ENCODE peak calls at places on chromosomes 4 and X, in eight cellular contexts. B, X, A, J, N, R, C and W are unnamed samples.

GRCh38 chrX:29903365-29903764 is 312.0 kb upstream of the MAGEB2 start:
- DNase-seq in J (no peak), B (no peak), A (no peak), R (peak), N (no peak), X (no peak), C (no peak), W (no peak)

GRCh38 chr4:48620861-48621260 is 130.8 kb downstream of the ZAR1 start:
- DNase-seq in C (no peak), A (no peak), X (no peak), B (no peak), R (no peak), J (no peak), N (no peak), W (no peak)

GRCh38 chr4:123488916-123489315 is 92.3 kb downstream of the SPRY1 start:
- DNase-seq in R (peak), X (peak), J (no peak), B (no peak), C (no peak), A (no peak), N (no peak), W (no peak)

GRCh38 chrX:110317079-110317819 is 636 bp downstream of the AMMECR1 start:
- DNase-seq in J (peak), N (no peak), X (peak), R (no peak), C (no peak), A (no peak), B (no peak), W (no peak)

GRCh38 chr4:17762705-17763104 is 18.7 kb downstream of the FAM184B start:
- DNase-seq in A (no peak), X (no peak), C (no peak), B (no peak), N (peak), R (peak), J (no peak), W (no peak)

GRCh38 chr4:1983053-1983845 is 25.5 kb downstream of the NELFA start:
- DNase-seq in X (no peak), J (no peak), C (no peak), R (no peak), B (no peak), A (no peak), N (no peak), W (no peak)

GRCh38 chr4:3352918-3353594 is 60.2 kb downstream of the RGS12 start:
- DNase-seq in B (no peak), C (no peak), J (no peak), A (no peak), N (no peak), X (no peak), R (no peak), W (no peak)

GRCh38 chrX:50594788-50595187 is 124.2 kb upstream of the DGKK start:
- DNase-seq in B (no peak), C (no peak), R (peak), J (no peak), X (no peak), N (no peak), A (no peak), W (no peak)

GRCh38 chrX:12292996-12293765 is 154.9 kb downstream of the FRMPD4 start:
- DNase-seq in B (no peak), A (no peak), N (peak), R (peak), C (no peak), J (no peak), X (no peak), W (no peak)

GRCh38 chrX:143854006-143854405 is 29.9 kb upstream of the UBE2NL start:
- DNase-seq in A (no peak), N (no peak), R (peak), B (no peak), J (no peak), C (no peak), X (no peak), W (no peak)

GRCh38 chrX:47179221-47179927 is 14.3 kb upstream of the UBA1 start:
- DNase-seq in X (no peak), R (peak), A (peak), J (no peak), C (no peak), N (no peak), B (no peak), W (no peak)

GRCh38 chr4:126592088-126592487 is 1040.7 kb upstream of the INTU start:
- DNase-seq in X (no peak), R (peak), N (no peak), B (no peak), J (no peak), A (no peak), C (peak), W (no peak)
- TF ChIP-seq CTCF in X (no peak), R (peak), N (peak), B (no peak), J (peak), A (no peak), C (peak), W (no peak)

GRCh38 chrX:151510203-151510602 is 53.3 kb upstream of the PASD1 start:
- DNase-seq in A (no peak), R (no peak), B (no peak), X (no peak), J (no peak), N (no peak), C (no peak), W (no peak)

GRCh38 chrX:151505796-151506195 is 57.7 kb upstream of the PASD1 start:
- DNase-seq in B (no peak), J (no peak), X (peak), N (no peak), C (peak), A (no peak), R (no peak), W (no peak)
- TF ChIP-seq CTCF in B (no peak), J (peak), X (no peak), N (no peak), C (peak), A (no peak), R (no peak), W (no peak)

DNA sequence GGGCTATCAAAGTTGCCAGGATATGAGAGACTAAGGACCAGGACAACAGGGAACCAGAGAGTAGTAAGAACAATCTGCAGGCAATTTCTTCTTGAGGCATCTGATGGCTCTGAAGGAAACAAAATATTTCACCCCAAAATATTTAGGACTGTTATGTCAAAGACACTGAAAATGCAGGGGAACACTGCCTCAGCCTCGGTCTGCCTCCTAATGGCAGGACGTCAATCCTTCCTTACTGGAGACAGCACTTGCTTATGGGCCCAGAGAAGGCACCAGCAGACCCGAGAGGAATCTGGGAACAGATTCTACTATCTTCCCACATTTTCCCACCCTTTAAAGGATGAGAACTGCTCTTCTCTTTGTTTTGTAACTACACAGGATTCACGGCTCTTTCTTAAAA is 23.3 kb downstream of the RNF150 start:
- DNase-seq in B (no peak), A (no peak), X (no peak), C (no peak), J (no peak), N (no peak), R (no peak), W (no peak)
- TF ChIP-seq CTCF in B (no peak), A (no peak), X (no peak), C (no peak), J (no peak), N (no peak), R (no peak), W (no peak)

GRCh38 chr4:107736924-107737448 is 17.0 kb upstream of the PAPSS1 start:
- DNase-seq in A (no peak), X (peak), C (peak), J (no peak), R (peak), B (no peak), N (no peak), W (no peak)

GRCh38 chr4:107734120-107734519 is 14.1 kb upstream of the PAPSS1 start:
- DNase-seq in A (no peak), R (no peak), N (no peak), B (no peak), X (peak), J (no peak), C (peak), W (no peak)

GRCh38 chr4:107736037-107736436 is 16.0 kb upstream of the PAPSS1 start:
- DNase-seq in B (no peak), X (no peak), N (no peak), J (no peak), R (no peak), C (no peak), A (no peak), W (no peak)

GRCh38 chr4:107740381-107740780 is 20.3 kb upstream of the PAPSS1 start:
- DNase-seq in B (no peak), C (no peak), R (peak), X (no peak), J (no peak), A (no peak), N (no peak), W (no peak)

GRCh38 chr4:107737470-107737869 is 17.4 kb upstream of the PAPSS1 start:
- DNase-seq in A (no peak), J (no peak), X (no peak), R (no peak), C (no peak), B (no peak), N (no peak), W (no peak)
- TF ChIP-seq CTCF in A (no peak), J (no peak), X (no peak), R (no peak), C (no peak), B (no peak), N (no peak), W (no peak)

GRCh38 chrX:24024819-24025740 is 1.9 kb downstream of the KLHL15 start:
- DNase-seq in X (peak), R (peak), C (peak), J (peak), A (peak), B (peak), N (peak), W (peak)
- TF ChIP-seq CTCF in X (no peak), R (no peak), C (peak), J (peak), A (no peak), B (no peak), N (no peak), W (no peak)

DNA sequence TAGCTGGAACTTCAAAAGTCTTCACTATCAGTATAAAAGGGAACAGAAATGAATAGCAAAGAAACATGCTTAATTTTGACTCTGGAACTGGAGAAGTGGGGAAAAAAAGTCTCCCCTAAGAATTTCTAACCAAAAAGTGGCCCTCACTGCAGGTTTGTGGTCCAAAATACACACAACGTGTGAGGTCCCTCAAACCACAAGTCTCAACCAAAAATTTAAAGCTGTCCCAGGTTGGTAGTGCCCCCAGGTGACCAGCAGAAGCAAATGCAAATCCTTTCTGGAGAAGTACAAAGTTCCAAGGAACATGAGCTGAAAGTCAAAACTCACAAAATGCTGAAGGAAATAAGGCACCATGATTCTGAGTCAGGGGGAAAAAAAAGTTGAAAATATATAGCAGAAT is 23.6 kb upstream of the VAMP7 start:
- DNase-seq in N (no peak), J (no peak), A (no peak), X (peak), C (no peak), B (no peak), R (peak), W (no peak)
- TF ChIP-seq CTCF in N (peak), J (no peak), A (no peak), X (no peak), C (peak), B (no peak), R (peak), W (no peak)